ENCODE peak calls at places on chromosome 12, in five cellular contexts. Y, G, E, K and I are unnamed samples.

GRCh38 chr12:28618171-28618570 is 427.9 kb downstream of the CCDC91 start:
- DNase-seq in G (no peak), Y (no peak), K (no peak), E (no peak), I (no peak)

GRCh38 chr12:6684609-6685008 is 4.6 kb downstream of the ZNF384 start:
- DNase-seq in E (no peak), G (peak; percentile 41), K (no peak), Y (peak; percentile 27), I (peak; percentile 63)

GRCh38 chr12:4899361-4899760 is 10.3 kb upstream of the KCNA1 start:
- DNase-seq in Y (no peak), K (no peak), G (no peak), E (no peak), I (no peak)

GRCh38 chr12:130083002-130083401 is 79.3 kb upstream of the FZD10 start:
- DNase-seq in K (no peak), E (no peak), Y (no peak), G (no peak), I (no peak)

GRCh38 chr12:119088917-119089667 is 89.6 kb upstream of the HSPB8 start:
- DNase-seq in K (peak; percentile 61), Y (peak; percentile 57), E (peak; percentile 85), G (no peak), I (no peak)

GRCh38 chr12:71440393-71441349 is 1.1 kb downstream of the LGR5 start:
- DNase-seq in K (no peak), Y (no peak), G (peak; percentile 22), E (peak; percentile 39), I (peak; percentile 31)

GRCh38 chr12:41521872-41522379 is 333.8 kb downstream of the PDZRN4 start:
- DNase-seq in Y (no peak), G (peak; percentile 91), E (no peak), K (no peak), I (no peak)

GRCh38 chr12:64998327-64999156 is 122.6 kb downstream of the WIF1 start:
- DNase-seq in E (no peak), Y (no peak), G (no peak), K (no peak), I (no peak)

GRCh38 chr12:54356228-54356627 is 8.1 kb downstream of the GPR84 start:
- DNase-seq in K (no peak), E (no peak), G (peak; percentile 15), Y (no peak), I (no peak)

GRCh38 chr12:19490908-19491307 is 51.6 kb downstream of the AEBP2 start:
- DNase-seq in E (no peak), K (no peak), G (no peak), Y (no peak), I (no peak)

GRCh38 chr12:19498099-19498498 is 58.8 kb downstream of the AEBP2 start:
- DNase-seq in Y (no peak), E (no peak), G (no peak), K (no peak), I (no peak)

GRCh38 chr12:19499030-19499429 is 59.7 kb downstream of the AEBP2 start:
- DNase-seq in Y (no peak), G (no peak), K (no peak), E (no peak), I (no peak)

GRCh38 chr12:19491863-19492262 is 52.6 kb downstream of the AEBP2 start:
- DNase-seq in G (no peak), E (no peak), K (no peak), Y (no peak), I (no peak)

GRCh38 chr12:19496249-19497208 is 57.2 kb downstream of the AEBP2 start:
- DNase-seq in K (no peak), G (no peak), E (no peak), Y (no peak), I (no peak)
- H3K27ac ChIP-seq in K (no peak overlapping the region), G (no peak overlapping the region), E (peak overlapping the region; percentile 70), Y (no peak overlapping the region), I (no peak overlapping the region)

GRCh38 chr12:108691995-108692808 is 39.1 kb downstream of the CORO1C start:
- DNase-seq in E (no peak), K (no peak), G (peak; percentile 81), Y (no peak), I (peak; percentile 27)

GRCh38 chr12:108690191-108690518 is 41.2 kb downstream of the CORO1C start:
- DNase-seq in K (no peak), Y (no peak), E (no peak), G (no peak), I (no peak)

GRCh38 chr12:108691154-108691994 is 39.9 kb downstream of the CORO1C start:
- DNase-seq in E (peak; percentile 97), Y (peak; percentile 76), G (peak; percentile 100), K (peak; percentile 82), I (peak; percentile 97)

GRCh38 chr12:108690799-108691153 is 40.5 kb downstream of the CORO1C start:
- DNase-seq in K (no peak), E (no peak), Y (no peak), G (no peak), I (no peak)

GRCh38 chr12:108689314-108690190 is 41.8 kb downstream of the CORO1C start:
- DNase-seq in G (peak; percentile 75), Y (no peak), K (no peak), E (no peak), I (peak; percentile 43)
- H3K9ac ChIP-seq in G (peak overlapping the region; percentile 96), Y (no peak overlapping the region), K (no peak overlapping the region), E (no peak overlapping the region), I (no peak overlapping the region)

GRCh38 chr12:31612819-31613218 is 21.9 kb upstream of the DENND5B start:
- DNase-seq in K (no peak), G (no peak), E (peak; percentile 0), Y (no peak), I (no peak)
- H2BK12ac ChIP-seq in K (no peak overlapping the region), G (no peak overlapping the region), E (no peak overlapping the region), Y (no peak overlapping the region), I (no peak overlapping the region)

DNA sequence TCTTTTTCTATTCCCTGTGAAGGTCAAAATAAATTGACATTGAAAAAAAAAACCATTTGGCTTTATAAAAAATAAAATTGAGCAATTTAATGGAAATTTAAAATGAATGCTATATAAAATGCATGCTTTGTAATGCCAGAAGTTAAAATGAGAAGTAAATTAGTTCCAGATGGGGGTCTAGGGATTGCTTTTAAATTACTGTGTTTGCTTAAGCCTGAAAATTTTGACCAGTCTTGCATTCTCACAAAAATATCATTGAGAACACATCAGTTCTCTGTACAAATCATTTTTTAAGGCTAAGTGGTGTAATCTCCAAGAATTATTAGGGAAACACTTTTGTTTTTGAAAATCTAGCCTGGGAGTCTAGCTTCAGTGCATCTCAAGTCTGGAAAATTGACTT is 90.7 kb downstream of the RERG start:
- DNase-seq in G (no peak), K (no peak), E (no peak), Y (no peak), I (no peak)
- H3K27ac ChIP-seq in G (no peak overlapping the region), K (no peak overlapping the region), E (no peak overlapping the region), Y (no peak overlapping the region), I (no peak overlapping the region)

GRCh38 chr12:124679533-124680371 is 112.3 kb upstream of the NCOR2 start:
- DNase-seq in Y (no peak), G (peak; percentile 58), E (no peak), K (no peak), I (peak; percentile 94)

GRCh38 chr12:124677552-124678356 is 110.3 kb upstream of the NCOR2 start:
- DNase-seq in G (no peak), K (no peak), Y (no peak), E (no peak), I (no peak)

GRCh38 chr12:124678421-124678893 is 111.0 kb upstream of the NCOR2 start:
- DNase-seq in Y (no peak), K (no peak), E (no peak), G (peak; percentile 48), I (peak; percentile 98)

GRCh38 chr12:124680863-124681778 is 113.7 kb upstream of the NCOR2 start:
- DNase-seq in K (peak; percentile 49), E (peak; percentile 74), Y (peak; percentile 48), G (peak; percentile 99), I (peak; percentile 99)

DNA sequence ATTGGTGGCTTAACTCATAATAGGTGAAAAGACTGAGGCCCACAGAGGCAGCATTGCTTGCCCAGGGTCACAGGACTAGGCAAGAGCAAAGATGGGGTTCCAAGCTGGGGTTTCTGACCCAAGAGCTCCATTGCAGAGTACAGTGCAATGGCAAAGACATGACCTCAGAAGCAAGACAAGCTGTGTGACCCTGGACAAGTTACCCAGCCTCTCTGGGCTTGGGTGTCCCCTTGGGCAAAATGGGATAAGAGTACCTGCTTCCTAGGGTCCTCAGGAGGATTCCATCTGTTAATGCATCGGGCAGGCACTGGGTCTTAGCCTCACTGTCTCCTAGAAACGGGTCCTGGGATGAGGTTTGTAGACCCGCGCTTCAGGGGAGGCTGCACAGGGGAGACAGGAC is 111.6 kb upstream of the NCOR2 start:
- DNase-seq in Y (no peak), E (no peak), G (no peak), K (no peak), I (no peak)
- H3K9ac ChIP-seq in Y (no peak overlapping the region), E (no peak overlapping the region), G (no peak overlapping the region), K (no peak overlapping the region), I (no peak overlapping the region)